ENCODE peak calls at places on chromosomes 13 and 19, in four cellular contexts. B, M, K and W are unnamed samples.

GRCh38 chr19:9839415-9839814 is 4.3 kb downstream of the PIN1 start:
- DNase-seq in B (no peak), M (no peak), K (no peak), W (no peak)

GRCh38 chr13:79589605-79590511 is 108.9 kb downstream of the NDFIP2 start:
- DNase-seq in B (no peak), K (no peak), M (no peak), W (peak; percentile 49)

GRCh38 chr13:35468195-35468594 is 8.3 kb downstream of the MAB21L1 start:
- DNase-seq in K (no peak), M (no peak), B (no peak), W (no peak)

GRCh38 chr13:97386832-97387486 is 47.0 kb upstream of the RAP2A start:
- DNase-seq in B (no peak), M (no peak), K (no peak), W (no peak)

GRCh38 chr13:28707629-28708427 is 10.9 kb downstream of the SLC46A3 start:
- DNase-seq in B (peak; percentile 94), K (peak; percentile 17), M (no peak), W (peak; percentile 73)

GRCh38 chr13:70424928-70425327 is 316.7 kb upstream of the KLHL1 start:
- DNase-seq in M (no peak), K (no peak), B (no peak), W (no peak)

GRCh38 chr13:46994492-46994891 is 97.6 kb upstream of the HTR2A start:
- DNase-seq in K (no peak), M (no peak), B (no peak), W (no peak)

GRCh38 chr19:5910638-5910907 is 3.5 kb upstream of the CAPS start:
- DNase-seq in B (no peak), M (no peak), K (no peak), W (no peak)

GRCh38 chr13:73075546-73075945 is 16.7 kb downstream of the KLF5 start:
- DNase-seq in B (no peak), K (no peak), M (no peak), W (no peak)

GRCh38 chr19:888615-889385 is 4.2 kb downstream of the MED16 start:
- DNase-seq in K (peak; percentile 75), B (no peak), M (no peak), W (no peak)

GRCh38 chr13:91185294-91185863 is 162.1 kb upstream of the MIR17HG start:
- DNase-seq in M (no peak), K (no peak), B (no peak), W (no peak)

GRCh38 chr19:28239270-28239669 is 973.7 kb downstream of the UQCRFS1 start:
- DNase-seq in B (no peak), M (no peak), K (peak; percentile 35), W (no peak)

GRCh38 chr19:2529473-2529918 is 53.6 kb downstream of the GADD45B start:
- DNase-seq in K (no peak), M (no peak), B (no peak), W (no peak)
- TF ChIP-seq SPI1 in K (no peak), M (no peak), B (no peak), W (no peak)

GRCh38 chr13:85503797-85504196 is 295.4 kb downstream of the SLITRK6 start:
- DNase-seq in M (no peak), B (no peak), K (no peak), W (no peak)
- TF ChIP-seq SPI1 in M (no peak), B (no peak), K (no peak), W (no peak)

GRCh38 chr13:98751397-98752110 is 918 bp downstream of the SLC15A1 start:
- DNase-seq in M (no peak), K (no peak), B (no peak), W (no peak)
- TF ChIP-seq SPI1 in M (no peak), K (no peak), B (no peak), W (no peak)

GRCh38 chr13:65606622-65607021 is 1623.5 kb downstream of the PCDH9 start:
- DNase-seq in K (no peak), M (no peak), B (no peak), W (no peak)
- TF ChIP-seq SPI1 in K (no peak), M (no peak), B (no peak), W (no peak)

GRCh38 chr13:49690133-49690989 is 925 bp downstream of the EBPL start:
- DNase-seq in B (no peak), M (peak; percentile 21), K (peak; percentile 19), W (peak; percentile 49)
- TF ChIP-seq SPI1 in B (no peak), M (no peak), K (no peak), W (no peak)